ENCODE peak calls at places on chromosomes 5 and 9, in five cellular contexts. W, E, G, B and U are unnamed samples.
A peak's percentile ranks its signal among the peaks of the same experiment; 100 is the strongest.

GRCh38 chr9:134455537-134455936 is 129.3 kb downstream of the RXRA start:
- DNase-seq in G (no peak), W (no peak), E (no peak), B (no peak), U (no peak)

GRCh38 chr5:163434410-163434866 is 3.0 kb upstream of the CCNG1 start:
- DNase-seq in E (peak; percentile 74), W (no peak), G (no peak), B (no peak), U (no peak)

GRCh38 chr5:175920506-175920865 is 47.6 kb downstream of the THOC3 start:
- DNase-seq in G (no peak), E (no peak), W (no peak), B (no peak), U (no peak)

GRCh38 chr5:130365956-130366355 is 461.7 kb downstream of the CHSY3 start:
- DNase-seq in E (no peak), G (no peak), W (no peak), B (no peak), U (no peak)

GRCh38 chr5:152511531-152512132 is 106.6 kb upstream of the NMUR2 start:
- DNase-seq in G (no peak), E (no peak), W (no peak), B (no peak), U (no peak)

GRCh38 chr5:73337586-73337985 is 111.0 kb downstream of the FOXD1 start:
- DNase-seq in B (peak; percentile 29), W (no peak), E (no peak), G (no peak), U (no peak)

GRCh38 chr5:34497031-34497808 is 158.9 kb upstream of the RAI14 start:
- DNase-seq in E (no peak), G (peak; percentile 67), W (no peak), B (peak; percentile 69), U (peak; percentile 56)

GRCh38 chr5:172728481-172729241 is 42.3 kb downstream of the DUSP1 start:
- DNase-seq in B (no peak), E (no peak), G (no peak), W (no peak), U (no peak)

GRCh38 chr5:145237843-145238242 is 597.3 kb downstream of the PRELID2 start:
- DNase-seq in B (peak; percentile 67), G (no peak), E (peak; percentile 85), W (peak; percentile 19), U (peak; percentile 49)

GRCh38 chr5:103356344-103357091 is 98.0 kb downstream of the MACIR start:
- DNase-seq in E (no peak), G (no peak), W (no peak), B (no peak), U (no peak)

GRCh38 chr5:132483661-132484385 is 6.8 kb downstream of the IRF1 start:
- DNase-seq in W (no peak), E (no peak), G (no peak), B (no peak), U (no peak)

GRCh38 chr5:73120222-73121108 is at the start of gene TMEM171:
- DNase-seq in E (peak; percentile 44), W (peak; percentile 81), B (peak; percentile 26), G (no peak), U (peak; percentile 37)

GRCh38 chr9:72911247-72911775 is 41.5 kb downstream of the ALDH1A1 start:
- DNase-seq in G (no peak), E (no peak), B (no peak), W (no peak), U (no peak)

GRCh38 chr5:81021486-81021885 is 61.3 kb downstream of the RASGRF2 start:
- DNase-seq in E (peak; percentile 22), B (no peak), W (no peak), G (no peak), U (no peak)

GRCh38 chr9:134405527-134405926 is 79.3 kb downstream of the RXRA start:
- DNase-seq in E (no peak), G (no peak), B (no peak), W (no peak), U (no peak)

GRCh38 chr9:128863647-128864046 is 18.1 kb downstream of the KYAT1 start:
- DNase-seq in B (peak; percentile 27), W (peak; percentile 87), G (peak; percentile 54), E (peak; percentile 57), U (peak; percentile 24)

GRCh38 chr9:13728121-13728520 is 448.6 kb upstream of the MPDZ start:
- DNase-seq in W (no peak), B (peak; percentile 68), G (no peak), E (no peak), U (no peak)

GRCh38 chr5:97534166-97534565 is 351.1 kb upstream of the RIOK2 start:
- DNase-seq in G (no peak), B (peak; percentile 12), W (peak; percentile 41), E (peak; percentile 97), U (peak; percentile 11)

GRCh38 chr9:128428644-128429504 is 8.2 kb downstream of the CERCAM start:
- DNase-seq in E (peak; percentile 68), W (no peak), G (no peak), B (no peak), U (no peak)

GRCh38 chr9:111839981-111840380 is 45.2 kb upstream of the SHOC1 start:
- DNase-seq in B (no peak), G (no peak), W (no peak), E (peak; percentile 79), U (no peak)